ENCODE peak calls at places on chromosomes 6 and 20, in four cellular contexts. T is suprapubic skin, V is A549, N is sigmoid colon. H is an unnamed sample.
A peak's percentile ranks its signal among the peaks of the same experiment; 100 is the strongest.

GRCh38 chr20:62149532-62150235 is 6.1 kb downstream of the SS18L1 start:
- DNase-seq in V (no peak), N (no peak), T (no peak), H (no peak)

GRCh38 chr6:134238960-134239795 is 78.7 kb downstream of the SGK1 start:
- DNase-seq in N (no peak), V (no peak), T (no peak), H (no peak)

GRCh38 chr6:12182676-12183075 is 107.5 kb upstream of the EDN1 start:
- DNase-seq in T (no peak), N (no peak), V (no peak), H (no peak)

GRCh38 chr6:137016366-137016765 is 28.4 kb downstream of the IL20RA start:
- DNase-seq in T (no peak), N (no peak), V (no peak), H (no peak)

GRCh38 chr20:48892849-48893352 is 28.6 kb upstream of the ARFGEF2 start:
- DNase-seq in T (no peak), V (no peak), N (no peak), H (no peak)

GRCh38 chr20:8790442-8791074 is 278.3 kb upstream of the PLCB4 start:
- DNase-seq in V (peak; percentile 63), N (no peak), T (no peak), H (no peak)

GRCh38 chr6:33742092-33742491 is 4.6 kb downstream of the IP6K3 start:
- DNase-seq in V (no peak), T (no peak), N (no peak), H (no peak)

GRCh38 chr6:33065312-33065711 is 8.1 kb downstream of the HLA-DPA1 start:
- DNase-seq in V (no peak), T (no peak), N (no peak), H (no peak)

GRCh38 chr6:71419217-71419953 is 130.8 kb downstream of the OGFRL1 start:
- DNase-seq in V (no peak), T (no peak), N (no peak), H (no peak)

GRCh38 chr6:41046084-41046483 is 3.8 kb downstream of the TSPO2 start:
- DNase-seq in T (no peak), N (no peak), V (no peak), H (no peak)

GRCh38 chr6:122609881-122610689 is at the start of gene PKIB:
- DNase-seq in N (peak; percentile 74), T (no peak), V (peak; percentile 60), H (no peak)

GRCh38 chr6:143233563-143234285 is 173.0 kb downstream of the AIG1 start:
- DNase-seq in V (no peak), N (no peak), T (no peak), H (no peak)

GRCh38 chr6:170497845-170498281 is 55.2 kb downstream of the PSMB1 start:
- DNase-seq in V (no peak), N (no peak), T (no peak), H (no peak)

GRCh38 chr6:113823916-113824315 is 33.2 kb upstream of the MARCKS start:
- DNase-seq in T (no peak), V (no peak), N (no peak), H (no peak)

GRCh38 chr20:63625771-63626423 is 1.0 kb downstream of the GMEB2 start:
- DNase-seq in V (peak; percentile 24), N (no peak), T (no peak), H (no peak)

GRCh38 chr6:93644611-93645010 is 225.3 kb upstream of the EPHA7 start:
- DNase-seq in V (no peak), T (no peak), N (no peak), H (no peak)

GRCh38 chr6:110053395-110054240 is 75.5 kb downstream of the GPR6 start:
- DNase-seq in T (no peak), N (no peak), V (peak; percentile 51), H (peak; percentile 68)

GRCh38 chr6:78861509-78861908 is 5.8 kb upstream of the IRAK1BP1 start:
- DNase-seq in V (peak; percentile 19), N (no peak), T (no peak), H (no peak)

GRCh38 chr6:139600313-139600712 is 225.9 kb upstream of the CITED2 start:
- DNase-seq in V (no peak), N (no peak), T (no peak), H (no peak)

GRCh38 chr6:110039996-110040383 is 61.9 kb downstream of the GPR6 start:
- DNase-seq in V (peak; percentile 12), N (no peak), T (no peak), H (no peak)

GRCh38 chr6:158630944-158631616 is 13.5 kb downstream of the DYNLT1 start:
- DNase-seq in N (peak; percentile 78), V (no peak), T (no peak), H (peak; percentile 90)

GRCh38 chr20:59145926-59146800 is 17.5 kb upstream of the ZNF831 start:
- DNase-seq in N (no peak), V (no peak), T (peak; percentile 59), H (no peak)

GRCh38 chr6:166934174-166934573 is 22.2 kb downstream of the RNASET2 start:
- DNase-seq in N (no peak), T (no peak), V (no peak), H (no peak)

GRCh38 chr6:30685977-30686907 is at the start of gene PPP1R18:
- DNase-seq in V (peak; percentile 34), T (peak; percentile 89), N (peak; percentile 94), H (peak; percentile 95)

GRCh38 chr6:129105035-129105434 is 222.1 kb downstream of the LAMA2 start:
- DNase-seq in N (no peak), T (no peak), V (no peak), H (no peak)

GRCh38 chr6:31797607-31798006 is 2.1 kb upstream of the VARS1 start:
- DNase-seq in T (no peak), N (no peak), V (no peak), H (no peak)

GRCh38 chr20:41293269-41294037 is 24.1 kb downstream of the ZHX3 start:
- DNase-seq in N (no peak), T (no peak), V (no peak), H (no peak)

GRCh38 chr6:35396991-35397390 is 54.6 kb downstream of the PPARD start:
- DNase-seq in T (no peak), V (no peak), N (no peak), H (no peak)

GRCh38 chr6:14129572-14129971 is 12.0 kb downstream of the CD83 start:
- DNase-seq in V (peak; percentile 58), N (peak; percentile 67), T (no peak), H (no peak)

GRCh38 chr6:35079311-35080000 is 61.7 kb downstream of the TCP11 start:
- DNase-seq in T (peak; percentile 70), N (peak; percentile 55), V (no peak), H (no peak)

GRCh38 chr6:167676666-167677421 is 149.9 kb upstream of the AFDN start:
- DNase-seq in T (no peak), V (no peak), N (peak; percentile 57), H (no peak)

GRCh38 chr6:29627762-29628418 is 5.1 kb downstream of the GABBR1 start:
- DNase-seq in V (peak; percentile 57), T (peak; percentile 85), N (peak; percentile 94), H (no peak)

GRCh38 chr6:148169701-148170100 is 172.9 kb upstream of the SASH1 start:
- DNase-seq in V (no peak), N (no peak), T (no peak), H (peak; percentile 57)

GRCh38 chr20:29448806-29449470 is 1808.5 kb upstream of the DEFB115 start:
- DNase-seq in T (no peak), N (no peak), V (no peak), H (no peak)

DNA sequence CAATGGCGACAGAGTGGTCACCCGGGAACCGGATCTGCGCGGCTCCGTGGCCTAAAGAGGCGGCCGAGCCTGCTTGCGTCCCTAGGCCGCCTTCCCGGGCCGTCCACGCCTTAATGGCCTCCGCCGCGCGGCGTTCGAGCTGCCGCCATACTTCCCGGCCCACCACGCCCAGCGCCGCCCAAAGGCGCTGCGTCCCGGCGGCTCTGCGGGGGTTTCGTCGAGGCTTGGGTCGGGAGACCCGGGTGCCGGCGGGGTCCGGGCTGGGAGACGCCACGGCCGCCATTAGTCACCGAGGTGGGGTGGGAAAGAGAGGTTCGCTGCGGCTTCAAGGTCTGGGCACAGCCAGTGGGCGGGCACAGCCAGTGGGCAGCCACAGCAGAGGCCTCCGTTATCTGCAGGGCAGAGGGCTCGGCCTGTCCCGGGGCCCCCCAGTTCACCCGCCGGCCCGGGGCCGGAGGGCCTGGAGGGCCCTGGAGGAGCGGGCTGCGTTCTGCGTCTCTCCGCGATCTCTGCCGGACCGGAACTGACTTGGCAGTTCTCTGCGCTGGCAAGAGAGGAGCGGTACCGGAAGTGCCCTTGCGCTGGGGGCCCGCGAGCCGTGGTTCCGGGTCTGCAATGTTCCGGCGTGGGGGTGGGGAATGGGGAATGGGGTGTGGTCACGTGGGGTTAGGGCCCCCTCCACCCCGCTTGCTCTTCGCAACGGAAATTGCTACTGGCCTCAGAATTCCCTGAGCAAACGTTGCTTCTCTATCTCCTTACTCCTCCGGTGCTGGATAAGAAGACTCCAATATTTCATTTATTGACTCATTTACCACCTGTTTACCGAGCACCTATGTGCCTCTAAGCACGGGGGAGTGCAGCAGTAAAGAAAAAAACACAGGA is 82.3 kb downstream of the CNBD2 start:
- DNase-seq in N (peak; percentile 96), T (peak; percentile 97), V (peak; percentile 91), H (peak; percentile 96)
- TF ChIP-seq EP300 in N (no peak), T (no peak), V (peak; percentile 18), H (no peak)

GRCh38 chr6:108598316-108598863 is 37.7 kb downstream of the FOXO3 start:
- DNase-seq in V (no peak), T (no peak), N (no peak), H (no peak)
- TF ChIP-seq EP300 in V (no peak), T (no peak), N (peak; percentile 73), H (no peak)

GRCh38 chr20:24578605-24579004 is 109.2 kb downstream of the SYNDIG1 start:
- DNase-seq in T (no peak), N (no peak), V (no peak), H (peak; percentile 60)
- TF ChIP-seq EP300 in T (no peak), N (no peak), V (no peak), H (no peak)

DNA sequence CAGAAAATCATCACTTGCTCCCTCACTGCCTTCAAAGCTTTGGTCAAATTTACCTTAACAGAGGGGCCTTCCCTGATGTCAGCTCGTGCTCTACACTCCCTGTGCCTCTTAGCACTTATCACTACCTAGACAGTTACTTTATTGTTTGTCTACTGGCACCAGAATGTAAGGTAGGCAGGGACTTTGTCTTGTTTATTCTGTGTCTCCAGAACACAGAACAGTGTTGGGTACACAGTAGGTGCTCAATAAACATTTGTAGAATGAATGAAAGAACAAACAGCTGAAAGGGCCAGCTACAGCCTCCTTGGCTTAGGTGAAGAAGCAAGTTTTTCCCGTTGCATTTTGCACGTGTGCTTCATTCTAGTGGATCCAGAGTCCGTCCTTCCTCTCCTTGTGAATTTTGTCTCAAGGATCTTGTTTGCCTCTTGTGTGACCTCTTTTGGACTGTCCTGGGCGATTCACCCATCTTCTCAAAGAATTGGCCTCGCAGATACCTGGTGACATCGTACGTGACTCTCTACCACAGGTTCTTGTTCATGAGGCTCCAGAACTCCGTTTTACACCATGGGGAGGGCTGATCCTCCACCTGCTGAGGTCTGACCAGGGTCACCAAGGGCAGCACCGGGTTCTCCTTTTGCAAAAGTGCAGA is 84.2 kb upstream of the ARMC2 start:
- DNase-seq in T (no peak), V (no peak), N (no peak), H (no peak)
- TF ChIP-seq EP300 in T (no peak), V (no peak), N (no peak), H (no peak)

GRCh38 chr6:3398755-3399671 is 57.8 kb downstream of the SLC22A23 start:
- DNase-seq in V (no peak), N (peak; percentile 48), T (no peak), H (no peak)
- TF ChIP-seq EP300 in V (no peak), N (no peak), T (no peak), H (no peak)